ENCODE peak calls at places on chromosomes 13 and 19, in six cellular contexts. One of them, this sample, is unnamed.
A peak's percentile ranks its signal among the peaks of the same experiment; 100 is the strongest.

GRCh38 chr13:28035146-28035782 is 46.8 kb upstream of the URAD start:
- DNase-seq in neural progenitor cell: no peak
- DNase-seq in GM23338: no peak
- DNase-seq in SK-N-SH: no peak
- DNase-seq in GM23248: peak; percentile 36
- DNase-seq in PC-3: peak; percentile 48
- DNase-seq in this sample: peak; percentile 61

GRCh38 chr19:29098863-29099481 is 114.0 kb downstream of the UQCRFS1 start:
- DNase-seq in neural progenitor cell: no peak
- DNase-seq in GM23338: no peak
- DNase-seq in SK-N-SH: no peak
- DNase-seq in GM23248: peak; percentile 98
- DNase-seq in PC-3: peak; percentile 63
- DNase-seq in this sample: peak; percentile 75

GRCh38 chr13:87153371-87153770 is 517.8 kb upstream of the SLITRK5 start:
- DNase-seq in neural progenitor cell: no peak
- DNase-seq in GM23338: no peak
- DNase-seq in SK-N-SH: no peak
- DNase-seq in GM23248: no peak
- DNase-seq in PC-3: no peak
- DNase-seq in this sample: no peak

GRCh38 chr19:37954421-37954874 is 47.4 kb downstream of the SIPA1L3 start:
- DNase-seq in neural progenitor cell: peak; percentile 58
- DNase-seq in GM23338: no peak
- DNase-seq in SK-N-SH: no peak
- DNase-seq in GM23248: no peak
- DNase-seq in PC-3: no peak
- DNase-seq in this sample: no peak

GRCh38 chr13:91400094-91400462 is 1.7 kb downstream of the GPC5 start:
- DNase-seq in neural progenitor cell: peak; percentile 4
- DNase-seq in GM23338: peak; percentile 12
- DNase-seq in SK-N-SH: no peak
- DNase-seq in GM23248: no peak
- DNase-seq in PC-3: no peak
- DNase-seq in this sample: no peak

GRCh38 chr13:20160346-20161274 is at the start of gene GJA3:
- DNase-seq in neural progenitor cell: peak; percentile 84
- DNase-seq in GM23338: peak; percentile 77
- DNase-seq in SK-N-SH: peak; percentile 62
- DNase-seq in GM23248: peak; percentile 79
- DNase-seq in PC-3: peak; percentile 48
- DNase-seq in this sample: peak; percentile 70

GRCh38 chr19:45139286-45140143 is 21.3 kb downstream of the NKPD1 start:
- DNase-seq in neural progenitor cell: no peak
- DNase-seq in GM23338: no peak
- DNase-seq in SK-N-SH: no peak
- DNase-seq in GM23248: no peak
- DNase-seq in PC-3: no peak
- DNase-seq in this sample: no peak

GRCh38 chr19:29367701-29368306 is 154.9 kb upstream of the UQCRFS1 start:
- DNase-seq in neural progenitor cell: no peak
- DNase-seq in GM23338: peak; percentile 22
- DNase-seq in SK-N-SH: no peak
- DNase-seq in GM23248: no peak
- DNase-seq in PC-3: no peak
- DNase-seq in this sample: no peak

GRCh38 chr19:1213391-1214286 is 8.1 kb downstream of the STK11 start:
- DNase-seq in neural progenitor cell: no peak
- DNase-seq in GM23338: no peak
- DNase-seq in SK-N-SH: peak; percentile 57
- DNase-seq in GM23248: peak; percentile 71
- DNase-seq in PC-3: no peak
- DNase-seq in this sample: peak; percentile 77

GRCh38 chr19:51081476-51081875 is 1.2 kb downstream of the KLK14 start:
- DNase-seq in neural progenitor cell: no peak
- DNase-seq in GM23338: no peak
- DNase-seq in SK-N-SH: no peak
- DNase-seq in GM23248: no peak
- DNase-seq in PC-3: no peak
- DNase-seq in this sample: no peak

GRCh38 chr13:44199627-44200207 is 173.9 kb upstream of the SERP2 start:
- DNase-seq in neural progenitor cell: no peak
- DNase-seq in GM23338: no peak
- DNase-seq in SK-N-SH: no peak
- DNase-seq in GM23248: no peak
- DNase-seq in PC-3: peak; percentile 29
- DNase-seq in this sample: peak; percentile 52

GRCh38 chr19:50402544-50403301 is 16.0 kb upstream of the SPIB start:
- DNase-seq in neural progenitor cell: no peak
- DNase-seq in GM23338: no peak
- DNase-seq in SK-N-SH: peak; percentile 32
- DNase-seq in GM23248: no peak
- DNase-seq in PC-3: no peak
- DNase-seq in this sample: no peak

GRCh38 chr13:113886561-113887112 is 22.8 kb upstream of the GAS6 start:
- DNase-seq in neural progenitor cell: no peak
- DNase-seq in GM23338: no peak
- DNase-seq in SK-N-SH: no peak
- DNase-seq in GM23248: no peak
- DNase-seq in PC-3: no peak
- DNase-seq in this sample: no peak

GRCh38 chr13:113887700-113888201 is 23.9 kb upstream of the GAS6 start:
- DNase-seq in neural progenitor cell: no peak
- DNase-seq in GM23338: no peak
- DNase-seq in SK-N-SH: no peak
- DNase-seq in GM23248: peak; percentile 40
- DNase-seq in PC-3: no peak
- DNase-seq in this sample: no peak

GRCh38 chr13:113890758-113891480 is 27.0 kb upstream of the GAS6 start:
- DNase-seq in neural progenitor cell: no peak
- DNase-seq in GM23338: peak; percentile 52
- DNase-seq in SK-N-SH: no peak
- DNase-seq in GM23248: no peak
- DNase-seq in PC-3: no peak
- DNase-seq in this sample: no peak

GRCh38 chr13:113889467-113889866 is 25.6 kb upstream of the GAS6 start:
- DNase-seq in neural progenitor cell: no peak
- DNase-seq in GM23338: no peak
- DNase-seq in SK-N-SH: no peak
- DNase-seq in GM23248: peak; percentile 19
- DNase-seq in PC-3: no peak
- DNase-seq in this sample: no peak

GRCh38 chr13:113888701-113889330 is 24.9 kb upstream of the GAS6 start:
- DNase-seq in neural progenitor cell: no peak
- DNase-seq in GM23338: no peak
- DNase-seq in SK-N-SH: no peak
- DNase-seq in GM23248: no peak
- DNase-seq in PC-3: no peak
- DNase-seq in this sample: no peak
- TF ChIP-seq EZH2phosphoT487 in neural progenitor cell: no peak
- TF ChIP-seq EZH2phosphoT487 in GM23338: no peak
- TF ChIP-seq EZH2phosphoT487 in SK-N-SH: no peak
- TF ChIP-seq EZH2phosphoT487 in GM23248: no peak
- TF ChIP-seq EZH2phosphoT487 in PC-3: no peak
- TF ChIP-seq EZH2phosphoT487 in this sample: no peak

DNA sequence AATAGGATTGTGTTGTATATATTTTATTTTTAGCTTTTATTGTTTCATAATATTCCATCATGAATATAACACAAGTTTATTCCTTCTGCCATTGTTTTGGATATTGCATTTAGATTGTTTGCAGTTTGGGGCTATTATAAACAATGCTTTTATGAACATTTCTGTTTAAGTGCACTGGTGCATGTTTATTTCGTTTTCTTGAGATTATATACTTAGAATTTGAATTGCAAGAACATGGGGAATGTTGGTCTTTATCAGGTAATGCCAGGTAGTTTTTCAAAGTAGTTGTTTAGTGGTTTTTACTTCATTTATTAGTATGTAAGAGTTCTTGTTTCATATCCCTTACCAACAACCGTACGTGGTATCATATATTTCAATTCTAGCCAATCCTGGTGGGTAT is 4.3 kb downstream of the LSM14A start:
- DNase-seq in neural progenitor cell: no peak
- DNase-seq in GM23338: no peak
- DNase-seq in SK-N-SH: no peak
- DNase-seq in GM23248: no peak
- DNase-seq in PC-3: no peak
- DNase-seq in this sample: no peak
- H3K4me2 ChIP-seq in neural progenitor cell: peak overlapping the region; percentile 88
- H3K4me2 ChIP-seq in GM23338: peak overlapping the region; percentile 15
- H3K4me2 ChIP-seq in SK-N-SH: peak overlapping the region; percentile 87
- H3K4me2 ChIP-seq in GM23248: peak overlapping the region; percentile 99
- H3K4me2 ChIP-seq in PC-3: peak overlapping the region; percentile 99
- H3K4me2 ChIP-seq in this sample: peak overlapping the region; percentile 95

GRCh38 chr19:18091217-18091608 is 4.5 kb upstream of the IL12RB1 start:
- DNase-seq in neural progenitor cell: no peak
- DNase-seq in GM23338: no peak
- DNase-seq in SK-N-SH: no peak
- DNase-seq in GM23248: no peak
- DNase-seq in PC-3: no peak
- DNase-seq in this sample: no peak
- TF ChIP-seq EZH2phosphoT487 in neural progenitor cell: no peak
- TF ChIP-seq EZH2phosphoT487 in GM23338: no peak
- TF ChIP-seq EZH2phosphoT487 in SK-N-SH: no peak
- TF ChIP-seq EZH2phosphoT487 in GM23248: no peak
- TF ChIP-seq EZH2phosphoT487 in PC-3: no peak
- TF ChIP-seq EZH2phosphoT487 in this sample: no peak

GRCh38 chr19:18392936-18393335 is 4.5 kb downstream of the LRRC25 start:
- DNase-seq in neural progenitor cell: no peak
- DNase-seq in GM23338: no peak
- DNase-seq in SK-N-SH: no peak
- DNase-seq in GM23248: no peak
- DNase-seq in PC-3: no peak
- DNase-seq in this sample: no peak

GRCh38 chr19:18389736-18390074 is 3.7 kb downstream of the GDF15 start:
- DNase-seq in neural progenitor cell: no peak
- DNase-seq in GM23338: no peak
- DNase-seq in SK-N-SH: no peak
- DNase-seq in GM23248: no peak
- DNase-seq in PC-3: no peak
- DNase-seq in this sample: no peak

GRCh38 chr19:18390075-18390909 is 4.3 kb downstream of the GDF15 start:
- DNase-seq in neural progenitor cell: no peak
- DNase-seq in GM23338: no peak
- DNase-seq in SK-N-SH: no peak
- DNase-seq in GM23248: no peak
- DNase-seq in PC-3: no peak
- DNase-seq in this sample: no peak

GRCh38 chr19:18392417-18392816 is 5.0 kb downstream of the LRRC25 start:
- DNase-seq in neural progenitor cell: no peak
- DNase-seq in GM23338: no peak
- DNase-seq in SK-N-SH: no peak
- DNase-seq in GM23248: no peak
- DNase-seq in PC-3: no peak
- DNase-seq in this sample: no peak

DNA sequence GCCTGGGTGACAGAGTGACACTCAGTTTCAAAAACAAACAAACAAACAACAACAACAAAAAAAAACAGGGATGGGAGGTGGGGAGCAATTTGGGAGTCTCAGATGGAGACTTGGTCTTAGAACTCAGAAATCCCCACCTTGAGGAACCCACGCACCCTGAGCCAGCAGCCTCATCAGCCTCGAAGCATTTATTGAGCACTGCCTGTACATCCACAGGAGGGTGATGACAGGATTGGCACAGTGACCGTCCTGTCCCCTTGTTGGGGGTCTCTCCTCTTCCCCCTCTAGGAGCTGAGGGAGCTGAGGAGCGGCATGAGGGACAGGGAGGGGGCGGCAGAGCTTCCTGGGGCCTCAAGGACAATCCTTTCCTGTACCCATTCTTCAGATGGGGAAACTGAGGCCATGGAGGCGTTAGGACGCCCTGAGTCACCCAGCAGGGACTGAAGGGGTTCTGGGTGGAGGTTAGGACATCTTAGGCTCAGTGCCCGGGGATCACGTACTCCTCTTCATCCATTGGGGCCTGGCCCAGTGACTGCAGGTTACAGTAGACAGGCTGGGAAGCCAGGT is 5.6 kb downstream of the GDF15 start:
- DNase-seq in neural progenitor cell: no peak
- DNase-seq in GM23338: no peak
- DNase-seq in SK-N-SH: no peak
- DNase-seq in GM23248: no peak
- DNase-seq in PC-3: no peak
- DNase-seq in this sample: no peak
- H3K4me2 ChIP-seq in neural progenitor cell: no peak overlapping the region
- H3K4me2 ChIP-seq in GM23338: no peak overlapping the region
- H3K4me2 ChIP-seq in SK-N-SH: no peak overlapping the region
- H3K4me2 ChIP-seq in GM23248: no peak overlapping the region
- H3K4me2 ChIP-seq in PC-3: no peak overlapping the region
- H3K4me2 ChIP-seq in this sample: no peak overlapping the region

GRCh38 chr13:32323912-32324311 is 8.6 kb downstream of the BRCA2 start:
- DNase-seq in neural progenitor cell: no peak
- DNase-seq in GM23338: no peak
- DNase-seq in SK-N-SH: no peak
- DNase-seq in GM23248: peak; percentile 83
- DNase-seq in PC-3: peak; percentile 57
- DNase-seq in this sample: no peak
- TF ChIP-seq EZH2phosphoT487 in neural progenitor cell: no peak
- TF ChIP-seq EZH2phosphoT487 in GM23338: no peak
- TF ChIP-seq EZH2phosphoT487 in SK-N-SH: no peak
- TF ChIP-seq EZH2phosphoT487 in GM23248: no peak
- TF ChIP-seq EZH2phosphoT487 in PC-3: no peak
- TF ChIP-seq EZH2phosphoT487 in this sample: no peak

GRCh38 chr13:106464076-106464475 is 71.4 kb downstream of the EFNB2 start:
- DNase-seq in neural progenitor cell: no peak
- DNase-seq in GM23338: no peak
- DNase-seq in SK-N-SH: no peak
- DNase-seq in GM23248: no peak
- DNase-seq in PC-3: no peak
- DNase-seq in this sample: no peak
- H3K4me2 ChIP-seq in neural progenitor cell: no peak overlapping the region
- H3K4me2 ChIP-seq in GM23338: no peak overlapping the region
- H3K4me2 ChIP-seq in SK-N-SH: no peak overlapping the region
- H3K4me2 ChIP-seq in GM23248: no peak overlapping the region
- H3K4me2 ChIP-seq in PC-3: no peak overlapping the region
- H3K4me2 ChIP-seq in this sample: no peak overlapping the region

GRCh38 chr19:17920527-17920926 is 12.3 kb upstream of the CCDC124 start:
- DNase-seq in neural progenitor cell: no peak
- DNase-seq in GM23338: no peak
- DNase-seq in SK-N-SH: no peak
- DNase-seq in GM23248: no peak
- DNase-seq in PC-3: no peak
- DNase-seq in this sample: no peak

GRCh38 chr19:17926044-17926443 is 6.8 kb upstream of the CCDC124 start:
- DNase-seq in neural progenitor cell: no peak
- DNase-seq in GM23338: no peak
- DNase-seq in SK-N-SH: no peak
- DNase-seq in GM23248: no peak
- DNase-seq in PC-3: no peak
- DNase-seq in this sample: no peak

GRCh38 chr19:17922138-17922537 is 10.7 kb upstream of the CCDC124 start:
- DNase-seq in neural progenitor cell: no peak
- DNase-seq in GM23338: no peak
- DNase-seq in SK-N-SH: no peak
- DNase-seq in GM23248: no peak
- DNase-seq in PC-3: no peak
- DNase-seq in this sample: no peak
- TF ChIP-seq EZH2phosphoT487 in neural progenitor cell: no peak
- TF ChIP-seq EZH2phosphoT487 in GM23338: no peak
- TF ChIP-seq EZH2phosphoT487 in SK-N-SH: no peak
- TF ChIP-seq EZH2phosphoT487 in GM23248: no peak
- TF ChIP-seq EZH2phosphoT487 in PC-3: no peak
- TF ChIP-seq EZH2phosphoT487 in this sample: no peak

GRCh38 chr19:18220632-18221275 is 5.5 kb downstream of the PDE4C start:
- DNase-seq in neural progenitor cell: peak; percentile 78
- DNase-seq in GM23338: peak; percentile 95
- DNase-seq in SK-N-SH: no peak
- DNase-seq in GM23248: no peak
- DNase-seq in PC-3: no peak
- DNase-seq in this sample: peak; percentile 30
- H3K4me2 ChIP-seq in neural progenitor cell: peak overlapping the region; percentile 42
- H3K4me2 ChIP-seq in GM23338: peak overlapping the region; percentile 81
- H3K4me2 ChIP-seq in SK-N-SH: no peak overlapping the region
- H3K4me2 ChIP-seq in GM23248: no peak overlapping the region
- H3K4me2 ChIP-seq in PC-3: no peak overlapping the region
- H3K4me2 ChIP-seq in this sample: peak overlapping the region; percentile 47

This sample was measured in hepatocyte.